ENCODE peak calls at places on chromosomes 1 and 21, in four cellular contexts. A, B, Y and Q are unnamed samples.

GRCh38 chr1:10915594-10915993 is 96.9 kb upstream of the TARDBP start:
- DNase-seq in A (no peak), B (no peak), Y (no peak), Q (no peak)

GRCh38 chr1:93322349-93322748 is 23.4 kb upstream of the DR1 start:
- DNase-seq in A (no peak), B (no peak), Y (no peak), Q (no peak)

GRCh38 chr1:177236967-177237366 is 66.2 kb downstream of the BRINP2 start:
- DNase-seq in A (no peak), B (no peak), Y (no peak), Q (no peak)

GRCh38 chr1:36863500-36863899 is 170.8 kb downstream of the GRIK3 start:
- DNase-seq in A (no peak), B (no peak), Y (no peak), Q (no peak)

GRCh38 chr1:159877695-159878444 is 15.4 kb upstream of the VSIG8 start:
- DNase-seq in A (no peak), B (no peak), Y (no peak), Q (no peak)

GRCh38 chr1:26844389-26844788 is 17.9 kb downstream of the ZDHHC18 start:
- DNase-seq in A (no peak), B (no peak), Y (no peak), Q (no peak)

GRCh38 chr1:201696217-201696761 is 132.7 kb upstream of the IPO9 start:
- DNase-seq in A (no peak), B (no peak), Y (no peak), Q (no peak)

GRCh38 chr1:9181990-9182783 is 52.4 kb upstream of the H6PD start:
- DNase-seq in A (no peak), B (no peak), Y (peak; percentile 53), Q (peak; percentile 56)

GRCh38 chr1:1542766-1543705 is 2.6 kb upstream of the TMEM240 start:
- DNase-seq in A (peak; percentile 21), B (no peak), Y (no peak), Q (no peak)

GRCh38 chr1:101977266-101977665 is 19.5 kb downstream of the OLFM3 start:
- DNase-seq in A (no peak), B (no peak), Y (no peak), Q (no peak)

GRCh38 chr1:161066694-161067093 is 3.0 kb downstream of the ARHGAP30 start:
- DNase-seq in A (no peak), B (no peak), Y (no peak), Q (no peak)

GRCh38 chr1:44757420-44757819 is 17.8 kb downstream of the KIF2C start:
- DNase-seq in A (no peak), B (no peak), Y (no peak), Q (no peak)

GRCh38 chr1:167171286-167171929 is 49.3 kb upstream of the POU2F1 start:
- DNase-seq in A (no peak), B (no peak), Y (no peak), Q (no peak)

GRCh38 chr1:154182342-154183044 is 9.4 kb downstream of the TPM3 start:
- DNase-seq in A (peak; percentile 91), B (peak; percentile 63), Y (peak; percentile 39), Q (peak; percentile 39)

GRCh38 chr1:150429805-150430204 is 57.4 kb upstream of the TARS2 start:
- DNase-seq in A (peak; percentile 14), B (peak; percentile 22), Y (peak; percentile 57), Q (no peak)

GRCh38 chr1:192448026-192448578 is 127.5 kb upstream of the RGS1 start:
- DNase-seq in A (no peak), B (no peak), Y (no peak), Q (no peak)

GRCh38 chr21:29604096-29604495 is 305.4 kb downstream of the BACH1 start:
- DNase-seq in A (no peak), B (no peak), Y (no peak), Q (no peak)

GRCh38 chr1:4132525-4133308 is 232.6 kb upstream of the C1orf174 start:
- DNase-seq in A (no peak), B (no peak), Y (no peak), Q (no peak)

GRCh38 chr1:31586376-31587327 is 10.3 kb downstream of the TINAGL1 start:
- DNase-seq in A (no peak), B (no peak), Y (no peak), Q (no peak)

GRCh38 chr1:31444725-31445448 is 31.9 kb downstream of the SERINC2 start:
- DNase-seq in A (peak; percentile 25), B (no peak), Y (peak; percentile 97), Q (no peak)

GRCh38 chr1:185488673-185489311 is 171.7 kb upstream of the IVNS1ABP start:
- DNase-seq in A (no peak), B (no peak), Y (no peak), Q (no peak)

GRCh38 chr1:95018602-95019369 is 54.0 kb downstream of the ALG14 start:
- DNase-seq in A (no peak), B (no peak), Y (no peak), Q (no peak)

GRCh38 chr1:247407180-247407616 is 8.8 kb upstream of the NLRP3 start:
- DNase-seq in A (no peak), B (no peak), Y (no peak), Q (no peak)

GRCh38 chr1:246577720-246578106 is 11.5 kb downstream of the CNST start:
- DNase-seq in A (peak; percentile 77), B (no peak), Y (no peak), Q (no peak)

GRCh38 chr1:206521002-206521585 is 13.8 kb downstream of the RASSF5 start:
- DNase-seq in A (no peak), B (no peak), Y (peak; percentile 49), Q (no peak)

GRCh38 chr21:37273911-37274690 is 7.0 kb upstream of the VPS26C start:
- DNase-seq in A (no peak), B (no peak), Y (no peak), Q (no peak)

DNA sequence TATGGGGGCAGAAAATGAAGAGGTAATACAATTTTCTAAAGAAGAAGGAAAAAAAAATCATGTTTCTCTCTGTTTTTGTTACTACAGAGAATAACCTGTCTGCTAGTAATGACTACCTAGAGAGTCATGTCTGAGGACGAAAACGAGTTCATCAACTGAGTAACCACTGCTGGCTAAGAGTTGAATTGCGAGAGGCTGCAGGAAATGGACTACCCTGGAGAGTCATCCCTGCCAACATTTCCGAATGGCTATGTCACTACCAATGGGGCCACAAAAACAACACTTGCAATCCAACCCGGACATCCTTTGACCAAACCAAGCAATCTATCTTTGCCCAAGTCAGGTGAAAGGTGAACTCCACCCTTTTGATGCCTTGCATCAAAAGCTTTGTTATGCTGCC is 120.6 kb downstream of the FCRL5 start:
- DNase-seq in A (no peak), B (no peak), Y (no peak), Q (no peak)
- TF ChIP-seq ELF4 in A (no peak), B (no peak), Y (no peak), Q (no peak)

GRCh38 chr21:38817371-38818335 is 11.9 kb downstream of the ETS2 start:
- DNase-seq in A (no peak), B (no peak), Y (no peak), Q (no peak)
- TF ChIP-seq ELF4 in A (no peak), B (no peak), Y (no peak), Q (no peak)

GRCh38 chr1:7253118-7253480 is 467.8 kb downstream of the CAMTA1 start:
- DNase-seq in A (no peak), B (no peak), Y (no peak), Q (no peak)

GRCh38 chr1:7250176-7250575 is 464.9 kb downstream of the CAMTA1 start:
- DNase-seq in A (no peak), B (no peak), Y (no peak), Q (no peak)

GRCh38 chr1:7253988-7254587 is 468.8 kb downstream of the CAMTA1 start:
- DNase-seq in A (no peak), B (no peak), Y (no peak), Q (no peak)

GRCh38 chr1:7250826-7251800 is 465.9 kb downstream of the CAMTA1 start:
- DNase-seq in A (no peak), B (no peak), Y (no peak), Q (no peak)

DNA sequence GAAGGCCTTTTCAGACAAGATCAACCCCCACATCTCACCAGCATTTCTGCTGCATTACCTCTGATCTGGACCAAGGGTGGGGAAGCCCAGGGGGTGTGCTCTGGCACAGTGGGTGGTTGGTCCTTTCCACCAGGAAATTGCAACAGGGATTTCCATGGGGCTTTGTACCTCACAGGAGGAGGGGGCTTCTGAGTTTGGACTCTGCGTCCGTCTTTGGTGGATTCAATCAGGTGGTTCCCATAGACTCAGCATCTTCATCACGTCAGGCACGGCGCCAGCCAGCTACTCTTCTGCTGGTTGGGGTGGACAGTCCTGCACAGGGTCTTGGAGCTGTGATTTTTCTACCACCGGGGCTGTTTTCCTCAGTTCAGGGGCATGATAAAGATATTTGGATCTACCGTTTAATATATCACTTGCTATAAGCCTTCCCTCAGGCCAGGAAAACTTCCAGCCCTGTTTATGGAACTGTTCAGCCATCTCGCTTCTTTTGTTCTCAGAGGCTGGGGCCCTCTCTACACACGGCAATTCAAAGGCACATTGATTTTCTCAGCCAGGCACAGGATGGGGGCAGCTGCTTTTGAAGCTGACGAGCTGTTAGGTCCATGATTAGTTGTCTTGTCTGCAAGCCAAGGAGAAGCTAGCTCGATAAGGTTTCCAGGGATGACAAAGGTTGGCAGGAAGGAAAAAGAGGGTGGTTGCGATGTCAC is 467.3 kb downstream of the CAMTA1 start:
- DNase-seq in A (no peak), B (no peak), Y (no peak), Q (no peak)
- TF ChIP-seq ELF4 in A (no peak), B (no peak), Y (no peak), Q (no peak)

GRCh38 chr1:35533596-35533995 is 23.6 kb downstream of the KIAA0319L start:
- DNase-seq in A (peak; percentile 53), B (no peak), Y (no peak), Q (no peak)

GRCh38 chr1:35530168-35530567 is 27.0 kb downstream of the KIAA0319L start:
- DNase-seq in A (no peak), B (no peak), Y (no peak), Q (no peak)

GRCh38 chr1:35530946-35531345 is 26.3 kb downstream of the KIAA0319L start:
- DNase-seq in A (no peak), B (no peak), Y (no peak), Q (no peak)

GRCh38 chr1:35531368-35531767 is 25.8 kb downstream of the KIAA0319L start:
- DNase-seq in A (no peak), B (no peak), Y (no peak), Q (no peak)

GRCh38 chr1:35532497-35533226 is 24.5 kb downstream of the KIAA0319L start:
- DNase-seq in A (no peak), B (no peak), Y (no peak), Q (no peak)
- TF ChIP-seq ELF4 in A (no peak), B (no peak), Y (no peak), Q (no peak)